ENCODE peak calls at places on chromosomes 12 and 14, in five cellular contexts. Q is cardiac fibroblast; F is mesendoderm; M is Daoy; A is stimulated activated CD4-positive, alpha-beta T cell treated with anti-CD3 and anti-CD28 coated beads, TNF-alpha, amount 100 ng/mL, for 48 hours. P is an unnamed sample.

GRCh38 chr12:110279976-110280783 is 867 bp upstream of the ATP2A2 start:
- DNase-seq in Q (peak; percentile 49), A (peak; percentile 38), M (no peak), F (peak; percentile 66), P (peak; percentile 79)

GRCh38 chr12:64625243-64626077 is 15.2 kb downstream of the RASSF3 start:
- DNase-seq in F (peak; percentile 70), M (peak; percentile 85), A (no peak), Q (peak; percentile 93), P (peak; percentile 94)

GRCh38 chr14:34853041-34853440 is 22.1 kb downstream of the BAZ1A start:
- DNase-seq in A (no peak), F (no peak), M (no peak), Q (no peak), P (no peak)

GRCh38 chr12:42935756-42936155 is 346.2 kb upstream of the PRICKLE1 start:
- DNase-seq in Q (peak; percentile 39), M (peak; percentile 35), F (no peak), A (no peak), P (peak; percentile 92)

GRCh38 chr12:20426956-20427355 is 58.6 kb downstream of the PDE3A start:
- DNase-seq in M (no peak), Q (no peak), A (no peak), F (no peak), P (no peak)

GRCh38 chr12:47741340-47741703 is 16.0 kb upstream of the ENDOU start:
- DNase-seq in F (no peak), A (peak; percentile 47), Q (peak; percentile 16), M (peak; percentile 87), P (peak; percentile 72)

GRCh38 chr14:92546347-92547053 is 32.9 kb downstream of the RIN3 start:
- DNase-seq in A (no peak), F (no peak), M (peak; percentile 39), Q (peak; percentile 60), P (peak; percentile 84)

GRCh38 chr12:27901959-27902358 is 70.6 kb downstream of the PTHLH start:
- DNase-seq in M (no peak), Q (peak; percentile 38), F (peak; percentile 22), A (no peak), P (no peak)

GRCh38 chr12:107955966-107956643 is 173.0 kb upstream of the WSCD2 start:
- DNase-seq in M (no peak), F (no peak), Q (no peak), A (no peak), P (no peak)

GRCh38 chr12:52207895-52208294 is 16.1 kb upstream of the KRT80 start:
- DNase-seq in A (no peak), Q (peak; percentile 90), F (no peak), M (peak; percentile 83), P (peak; percentile 64)

GRCh38 chr12:78418919-78419318 is 445.7 kb upstream of the SYT1 start:
- DNase-seq in A (no peak), Q (no peak), F (no peak), M (no peak), P (no peak)

GRCh38 chr12:77377622-77378021 is 312.3 kb upstream of the E2F7 start:
- DNase-seq in M (no peak), A (no peak), Q (peak; percentile 7), F (no peak), P (no peak)

GRCh38 chr14:74019743-74020142 is 594 bp downstream of the BBOF1 start:
- DNase-seq in Q (peak; percentile 80), F (no peak), M (peak; percentile 26), A (no peak), P (no peak)

GRCh38 chr12:13313886-13314285 is 117.4 kb downstream of the EMP1 start:
- DNase-seq in Q (peak; percentile 2), M (no peak), F (no peak), A (no peak), P (no peak)

GRCh38 chr12:52167578-52167977 is 24.2 kb downstream of the KRT80 start:
- DNase-seq in Q (no peak), A (no peak), F (no peak), M (no peak), P (no peak)

GRCh38 chr14:21476526-21476924 is 234 bp downstream of the RAB2B start:
- DNase-seq in Q (no peak), F (no peak), A (peak; percentile 80), M (peak; percentile 83), P (peak; percentile 79)

GRCh38 chr12:93592641-93593396 is 20.3 kb downstream of the SOCS2 start:
- DNase-seq in F (no peak), A (no peak), Q (peak; percentile 16), M (no peak), P (no peak)

GRCh38 chr12:87008785-87009184 is 752.6 kb upstream of the MGAT4C start:
- DNase-seq in A (no peak), Q (no peak), F (no peak), M (no peak), P (no peak)

P was measured in PC-3.